ENCODE peak calls at places on chromosome 2, in eight cellular contexts. P, Y, J, U, X, H, T and K are unnamed samples. For H3K4me1, the result is how much of the 10 kb centered on the place peaks cover.

GRCh38 chr2:2795438-2796091 is 464.5 kb upstream of the MYT1L start:
- DNase-seq in P (no peak), Y (no peak), J (peak), U (no peak), X (no peak), H (no peak), T (no peak), K (no peak)

GRCh38 chr2:53448591-53448990 is 319.0 kb upstream of the CHAC2 start:
- DNase-seq in P (no peak), Y (no peak), J (no peak), U (no peak), X (no peak), H (no peak), T (no peak), K (no peak)

GRCh38 chr2:144780983-144781382 is 261.1 kb upstream of the ZEB2 start:
- DNase-seq in P (no peak), Y (no peak), J (no peak), U (no peak), X (no peak), H (no peak), T (no peak), K (no peak)

GRCh38 chr2:43215673-43216255 is 10.6 kb downstream of the ZFP36L2 start:
- DNase-seq in P (no peak), Y (no peak), J (no peak), U (no peak), X (no peak), H (no peak), T (no peak), K (no peak)

GRCh38 chr2:181848356-181848876 is 43.1 kb upstream of the ITPRID2 start:
- DNase-seq in P (no peak), Y (no peak), J (no peak), U (no peak), X (no peak), H (no peak), T (no peak), K (no peak)

GRCh38 chr2:226693521-226693920 is 106.1 kb downstream of the IRS1 start:
- DNase-seq in P (no peak), Y (no peak), J (no peak), U (no peak), X (no peak), H (no peak), T (no peak), K (no peak)

GRCh38 chr2:71506754-71507153 is 53.4 kb downstream of the DYSF start:
- DNase-seq in P (no peak), Y (no peak), J (no peak), U (no peak), X (no peak), H (no peak), T (no peak), K (no peak)

GRCh38 chr2:232798156-232798555 is 21.8 kb upstream of the KCNJ13 start:
- DNase-seq in P (no peak), Y (no peak), J (no peak), U (no peak), X (no peak), H (no peak), T (no peak), K (no peak)

GRCh38 chr2:215839309-215839708 is 174.0 kb downstream of the MREG start:
- DNase-seq in P (no peak), Y (no peak), J (no peak), U (no peak), X (no peak), H (no peak), T (no peak), K (no peak)

GRCh38 chr2:241561811-241562210 is 3.3 kb downstream of the BOK start:
- DNase-seq in P (peak), Y (no peak), J (peak), U (peak), X (no peak), H (no peak), T (no peak), K (peak)

GRCh38 chr2:140157816-140158215 is 1377.6 kb upstream of the NXPH2 start:
- DNase-seq in P (no peak), Y (no peak), J (no peak), U (no peak), X (no peak), H (no peak), T (no peak), K (no peak)

DNA sequence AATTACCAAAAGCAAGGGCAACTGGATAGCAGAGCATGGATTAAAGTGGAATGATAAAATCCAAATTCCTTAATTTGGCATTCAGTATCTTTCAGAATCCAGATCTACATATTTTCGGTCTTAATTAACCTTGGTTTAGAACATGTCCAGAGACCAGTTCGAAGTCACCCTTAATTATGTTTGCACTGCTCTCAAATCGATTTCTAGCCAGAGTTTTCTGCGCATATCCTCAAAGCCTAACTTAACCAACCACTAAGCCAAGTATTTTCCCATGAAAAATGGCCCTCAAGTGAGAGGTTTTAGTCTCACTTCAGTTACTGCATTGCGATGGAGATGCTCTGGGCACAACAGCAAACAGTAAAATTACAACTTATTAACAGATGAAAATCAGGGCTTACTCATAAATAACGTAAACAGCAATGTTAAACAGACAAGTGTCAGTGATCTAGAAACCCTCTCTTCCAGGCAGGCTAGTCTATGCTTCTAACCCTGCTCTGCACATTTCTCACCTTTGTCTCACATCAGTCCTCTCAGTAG is 4.5 kb downstream of the RTN4 start:
- DNase-seq in P (no peak), Y (no peak), J (no peak), U (no peak), X (no peak), H (no peak), T (no peak), K (no peak)
- H3K4me1 ChIP-seq in P (under half), Y (under half), J (under half), U (under half), X (under half), H (under half), T (half or more), K (under half)

GRCh38 chr2:112783187-112783721 is 1.0 kb downstream of the IL1A start:
- DNase-seq in P (no peak), Y (no peak), J (no peak), U (no peak), X (no peak), H (no peak), T (no peak), K (no peak)
- H3K27ac ChIP-seq in P (no peak), Y (no peak), J (no peak), U (no peak), X (no peak), H (no peak), T (no peak), K (no peak)

GRCh38 chr2:9630001-9630749 is 622 bp downstream of the YWHAQ start:
- DNase-seq in P (peak), Y (peak), J (peak), U (peak), X (peak), H (peak), T (peak), K (peak)

GRCh38 chr2:9631484-9631819 is 655 bp upstream of the YWHAQ start:
- DNase-seq in P (no peak), Y (no peak), J (no peak), U (no peak), X (no peak), H (no peak), T (no peak), K (no peak)

GRCh38 chr2:9630750-9631483 is at the start of gene YWHAQ:
- DNase-seq in P (peak), Y (peak), J (peak), U (peak), X (peak), H (peak), T (peak), K (peak)

GRCh38 chr2:9634121-9634520 is 3.3 kb upstream of the YWHAQ start:
- DNase-seq in P (no peak), Y (no peak), J (no peak), U (no peak), X (no peak), H (no peak), T (no peak), K (no peak)

DNA sequence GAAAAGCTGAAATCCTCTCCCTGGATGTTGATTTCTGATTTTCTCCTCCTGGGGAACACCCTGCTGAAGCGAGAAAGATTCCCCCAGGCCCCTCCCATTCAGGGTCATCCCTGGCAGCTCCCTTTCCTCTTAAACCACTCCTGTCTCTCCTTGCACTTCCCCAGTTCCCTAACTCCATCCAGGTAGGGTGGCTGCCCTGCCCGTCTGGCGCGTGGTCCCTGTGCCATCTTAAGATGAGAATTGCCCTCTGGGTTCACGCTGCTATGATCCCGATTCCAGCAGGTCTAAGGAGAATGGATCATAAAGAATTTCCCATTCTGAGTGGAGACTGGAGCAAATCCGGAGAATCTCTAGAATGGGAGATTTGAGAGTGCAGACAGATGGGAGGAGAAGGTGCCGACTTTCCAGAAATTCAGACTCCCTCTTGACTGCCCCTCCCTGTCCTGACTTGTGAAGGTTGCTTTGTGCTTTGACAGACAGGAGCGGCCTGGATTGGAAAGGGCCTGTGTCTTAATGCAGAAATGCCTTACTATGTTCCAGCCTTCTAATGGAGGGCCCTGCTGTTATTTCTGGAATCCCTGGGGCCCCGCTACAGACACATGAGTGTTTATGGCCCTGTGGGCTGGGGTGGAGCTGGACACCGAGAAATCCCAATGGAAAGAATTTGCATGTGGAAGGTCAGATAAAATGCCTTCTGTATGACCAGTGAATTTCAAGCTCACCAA is 1.3 kb upstream of the YWHAQ start:
- DNase-seq in P (no peak), Y (no peak), J (peak), U (no peak), X (no peak), H (no peak), T (no peak), K (no peak)
- H3K4me1 ChIP-seq in P (under half), Y (under half), J (under half), U (under half), X (under half), H (under half), T (under half), K (under half)

GRCh38 chr2:68250652-68251186 is 1.6 kb downstream of the PPP3R1 start:
- DNase-seq in P (no peak), Y (no peak), J (no peak), U (no peak), X (no peak), H (no peak), T (no peak), K (no peak)

GRCh38 chr2:68248361-68248760 is 4.0 kb downstream of the PPP3R1 start:
- DNase-seq in P (no peak), Y (no peak), J (no peak), U (no peak), X (no peak), H (no peak), T (no peak), K (no peak)

GRCh38 chr2:68251187-68251854 is 1.0 kb downstream of the PPP3R1 start:
- DNase-seq in P (peak), Y (peak), J (peak), U (peak), X (peak), H (peak), T (peak), K (peak)

GRCh38 chr2:68250196-68250595 is 2.1 kb downstream of the PPP3R1 start:
- DNase-seq in P (no peak), Y (no peak), J (no peak), U (no peak), X (no peak), H (no peak), T (no peak), K (no peak)

DNA sequence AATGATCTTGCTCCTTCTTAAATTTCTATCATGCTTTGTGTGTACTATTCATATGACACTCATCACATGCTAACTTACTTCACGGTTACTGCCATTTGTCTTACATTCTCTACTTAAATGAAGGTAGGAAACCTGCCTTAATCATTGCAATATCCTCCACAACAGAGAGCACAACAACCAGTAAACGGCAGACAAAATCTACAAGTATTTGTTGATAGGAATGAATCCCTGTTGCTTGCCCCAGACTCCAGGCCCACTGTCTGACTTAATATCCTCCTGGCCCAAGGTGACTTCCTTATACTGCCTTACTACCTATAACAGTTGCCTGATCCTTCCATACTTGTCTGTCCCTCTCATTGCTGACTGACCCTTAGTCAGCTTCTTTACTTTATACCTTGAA is 3.5 kb downstream of the PPP3R1 start:
- DNase-seq in P (no peak), Y (no peak), J (no peak), U (no peak), X (no peak), H (no peak), T (no peak), K (no peak)
- H3K27ac ChIP-seq in P (no peak), Y (no peak), J (no peak), U (no peak), X (peak), H (no peak), T (no peak), K (peak)